ENCODE peak calls at places on chromosomes 13 and 19, in six cellular contexts. P is HCT116, B is K562, S is H1, T is GM12878, R is HepG2. W is an unnamed sample. For H3K4me1, the result is how much of the 10 kb centered on the place peaks cover.

GRCh38 chr19:13132471-13133166 is 14.6 kb downstream of the NACC1 start:
- DNase-seq in P (no peak), B (no peak), S (no peak), T (no peak), R (no peak), W (no peak)

GRCh38 chr13:33032037-33032625 is 15.9 kb downstream of the KL start:
- DNase-seq in P (no peak), B (no peak), S (no peak), T (no peak), R (no peak), W (no peak)

GRCh38 chr13:33934936-33935510 is 117.1 kb downstream of the RFC3 start:
- DNase-seq in P (no peak), B (no peak), S (no peak), T (no peak), R (no peak), W (no peak)

GRCh38 chr19:4602915-4603314 is 36.4 kb upstream of the TNFAIP8L1 start:
- DNase-seq in P (no peak), B (no peak), S (no peak), T (no peak), R (no peak), W (no peak)

GRCh38 chr19:42435316-42435715 is 7.4 kb downstream of the CXCL17 start:
- DNase-seq in P (no peak), B (no peak), S (no peak), T (no peak), R (no peak), W (no peak)

GRCh38 chr13:66154354-66154753 is 1075.8 kb downstream of the PCDH9 start:
- DNase-seq in P (no peak), B (no peak), S (no peak), T (no peak), R (no peak), W (no peak)

GRCh38 chr13:44299544-44299943 is 74.1 kb upstream of the SERP2 start:
- DNase-seq in P (no peak), B (no peak), S (no peak), T (no peak), R (no peak), W (no peak)

GRCh38 chr13:99144306-99144705 is 56.3 kb upstream of the UBAC2 start:
- DNase-seq in P (no peak), B (no peak), S (no peak), T (no peak), R (no peak), W (no peak)

GRCh38 chr19:9958451-9958850 is 22.1 kb upstream of the OLFM2 start:
- DNase-seq in P (no peak), B (no peak), S (no peak), T (no peak), R (no peak), W (no peak)

GRCh38 chr19:3360494-3361383 is 5.6 kb upstream of the NFIC start:
- DNase-seq in P (no peak), B (peak), S (peak), T (no peak), R (no peak), W (no peak)

GRCh38 chr19:31962565-31962996 is 382.8 kb upstream of the ZNF507 start:
- DNase-seq in P (no peak), B (no peak), S (no peak), T (no peak), R (peak), W (no peak)

GRCh38 chr13:34358811-34359513 is 541.0 kb downstream of the RFC3 start:
- DNase-seq in P (no peak), B (no peak), S (no peak), T (no peak), R (no peak), W (no peak)

GRCh38 chr19:50000038-50000890 is 24.9 kb downstream of the VRK3 start:
- DNase-seq in P (no peak), B (no peak), S (no peak), T (no peak), R (no peak), W (no peak)

GRCh38 chr19:46015961-46016425 is 6.9 kb downstream of the PGLYRP1 start:
- DNase-seq in P (no peak), B (no peak), S (peak), T (no peak), R (no peak), W (no peak)

GRCh38 chr13:57857945-57858344 is 226.4 kb downstream of the PCDH17 start:
- DNase-seq in P (no peak), B (no peak), S (no peak), T (no peak), R (no peak), W (no peak)

GRCh38 chr13:40148103-40148502 is 492.6 kb downstream of the COG6 start:
- DNase-seq in P (no peak), B (no peak), S (no peak), T (no peak), R (no peak), W (no peak)

GRCh38 chr19:46009530-46010510 is 13.0 kb downstream of the PGLYRP1 start:
- DNase-seq in P (peak), B (peak), S (peak), T (no peak), R (peak), W (peak)

GRCh38 chr13:105904034-105904742 is 631.3 kb downstream of the EFNB2 start:
- DNase-seq in P (no peak), B (no peak), S (no peak), T (no peak), R (no peak), W (no peak)
- TF ChIP-seq ZNF274 in P (no peak), B (no peak), S (no peak), T (no peak), R (no peak), W (no peak)

DNA sequence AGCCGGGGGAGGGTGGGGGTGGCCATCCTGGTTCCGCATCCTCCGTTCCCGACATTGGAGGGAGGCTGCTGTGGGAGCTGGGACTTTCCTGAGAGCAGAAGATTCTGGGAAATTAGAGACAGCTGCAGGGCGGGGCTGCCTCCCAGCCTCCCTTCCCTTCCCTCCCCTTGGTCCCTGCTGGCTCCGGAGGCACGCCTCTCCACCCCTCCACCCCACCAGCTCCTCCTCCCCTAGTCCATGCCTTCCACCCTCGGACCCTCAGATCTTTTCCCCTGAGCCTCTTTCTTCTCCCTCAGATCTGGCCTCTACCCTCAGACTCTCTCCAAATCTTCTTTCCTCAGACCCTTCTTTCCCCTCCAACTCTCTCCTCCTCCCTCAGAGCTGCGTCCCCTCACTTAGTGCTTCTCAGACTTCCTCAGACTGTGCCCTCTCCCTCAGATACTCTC is 3.1 kb upstream of the BCL3 start:
- DNase-seq in P (peak), B (no peak), S (no peak), T (no peak), R (no peak), W (no peak)
- H3K4me1 ChIP-seq in P (half or more), B (under half), S (under half), T (under half), R (half or more), W (under half)

GRCh38 chr13:97234236-97234635 is 12.1 kb downstream of the MBNL2 start:
- DNase-seq in P (no peak), B (no peak), S (no peak), T (no peak), R (peak), W (no peak)
- TF ChIP-seq ZNF274 in P (no peak), B (no peak), S (no peak), T (no peak), R (no peak), W (no peak)

GRCh38 chr19:36113895-36114762 is 546 bp downstream of the POLR2I start:
- DNase-seq in P (no peak), B (peak), S (peak), T (no peak), R (no peak), W (no peak)

GRCh38 chr19:36113425-36113824 is 1.2 kb downstream of the POLR2I start:
- DNase-seq in P (no peak), B (no peak), S (no peak), T (no peak), R (no peak), W (no peak)

GRCh38 chr19:36110487-36111199 is at the start of gene OVOL3:
- DNase-seq in P (no peak), B (no peak), S (peak), T (no peak), R (no peak), W (peak)

GRCh38 chr19:36111200-36111539 is 227 bp downstream of the OVOL3 start:
- DNase-seq in P (no peak), B (no peak), S (no peak), T (no peak), R (no peak), W (no peak)

DNA sequence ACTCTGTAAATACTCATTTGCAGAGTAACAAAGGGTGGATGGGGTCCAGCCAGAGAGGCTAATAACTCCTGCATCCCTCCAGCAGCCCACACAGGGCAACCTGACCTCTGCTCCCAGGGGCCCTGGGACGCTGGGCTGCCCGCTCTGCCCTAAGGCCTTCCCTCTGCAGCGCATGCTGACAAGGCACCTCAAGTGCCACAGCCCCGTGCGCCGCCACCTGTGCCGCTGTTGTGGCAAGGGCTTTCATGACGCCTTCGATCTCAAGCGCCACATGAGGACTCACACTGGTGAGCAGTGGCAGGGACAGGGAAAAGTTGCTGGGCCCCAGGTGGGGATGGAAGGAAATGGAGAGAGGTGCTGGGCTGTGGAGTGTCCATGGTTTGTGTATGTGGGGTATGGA is 1.7 kb downstream of the OVOL3 start:
- DNase-seq in P (no peak), B (no peak), S (no peak), T (no peak), R (no peak), W (no peak)
- H3K4me1 ChIP-seq in P (under half), B (under half), S (under half), T (under half), R (under half), W (under half)

GRCh38 chr13:75739244-75739868 is 103.2 kb downstream of the LMO7 start:
- DNase-seq in P (no peak), B (no peak), S (no peak), T (peak), R (no peak), W (no peak)
- TF ChIP-seq ZNF274 in P (no peak), B (no peak), S (no peak), T (no peak), R (no peak), W (no peak)

W was measured in NT2/D1.